ENCODE peak calls at places on chromosome 11, in eight cellular contexts. R is left ventricle myocardium inferior, U is GM23248, M is aorta, Q is cardiac muscle cell, L is psoas muscle, K is neural progenitor cell, X is tibial nerve. S is an unnamed sample. For H3K36me3, the result is how much of the 10 kb centered on the place peaks cover.

GRCh38 chr11:88552377-88553029 is 215.0 kb upstream of the CTSC start:
- DNase-seq in M (peak), L (peak), R (no peak), K (peak), X (no peak), U (peak), Q (peak), S (peak)

GRCh38 chr11:75325713-75326438 is 25.6 kb downstream of the ARRB1 start:
- DNase-seq in K (no peak), U (peak), R (peak), M (peak), L (peak), X (no peak), Q (no peak), S (no peak)

GRCh38 chr11:111634981-111635705 is 32.9 kb downstream of the SIK2 start:
- DNase-seq in Q (no peak), L (no peak), M (no peak), R (no peak), X (no peak), K (no peak), U (peak), S (no peak)

GRCh38 chr11:112174789-112175595 is at the start of gene BCO2:
- DNase-seq in L (peak), K (peak), U (peak), M (peak), Q (peak), R (peak), X (peak), S (peak)

GRCh38 chr11:117872420-117872961 is 4.0 kb downstream of the FXYD6 start:
- DNase-seq in L (no peak), M (no peak), Q (no peak), X (no peak), U (no peak), K (no peak), R (peak), S (no peak)

GRCh38 chr11:64710418-64711137 is 12.4 kb downstream of the NRXN2 start:
- DNase-seq in X (no peak), R (no peak), L (no peak), K (no peak), M (no peak), U (peak), Q (no peak), S (no peak)

GRCh38 chr11:119147604-119148333 is 1.1 kb upstream of the ABCG4 start:
- DNase-seq in U (no peak), M (no peak), Q (no peak), L (no peak), X (no peak), K (peak), R (no peak), S (no peak)

GRCh38 chr11:55714982-55715888 is 53.2 kb downstream of the OR4C6 start:
- DNase-seq in L (no peak), U (peak), Q (no peak), M (no peak), K (no peak), R (no peak), X (no peak), S (no peak)

GRCh38 chr11:330694-331314 is 10.1 kb upstream of the IFITM3 start:
- DNase-seq in M (no peak), X (no peak), L (no peak), Q (no peak), R (no peak), U (no peak), K (no peak), S (no peak)

GRCh38 chr11:107215006-107215405 is 196.7 kb upstream of the GUCY1A2 start:
- DNase-seq in L (no peak), K (no peak), X (no peak), Q (no peak), M (no peak), U (no peak), R (no peak), S (no peak)

GRCh38 chr11:64008283-64008931 is 22.2 kb downstream of the OTUB1 start:
- DNase-seq in L (no peak), M (no peak), Q (no peak), U (no peak), R (no peak), K (no peak), X (no peak), S (no peak)

GRCh38 chr11:129950319-129951034 is 52.2 kb downstream of the PRDM10 start:
- DNase-seq in R (peak), M (peak), K (peak), U (peak), Q (no peak), X (peak), L (peak), S (peak)

GRCh38 chr11:1463056-1463455 is 23.5 kb downstream of the MOB2 start:
- DNase-seq in Q (no peak), U (no peak), X (no peak), M (no peak), K (no peak), L (no peak), R (no peak), S (no peak)

GRCh38 chr11:72776844-72777754 is 16.7 kb downstream of the STARD10 start:
- DNase-seq in M (no peak), U (no peak), L (no peak), K (no peak), X (no peak), R (peak), Q (no peak), S (no peak)

GRCh38 chr11:130464289-130464812 is 15.9 kb downstream of the ADAMTS15 start:
- DNase-seq in K (no peak), Q (no peak), M (no peak), R (no peak), L (no peak), X (no peak), U (no peak), S (no peak)

GRCh38 chr11:117175781-117176180 is 2.8 kb upstream of the SIDT2 start:
- DNase-seq in M (no peak), X (no peak), U (peak), L (no peak), R (no peak), Q (no peak), K (no peak), S (no peak)

GRCh38 chr11:75555079-75555811 is 6.8 kb upstream of the SERPINH1 start:
- DNase-seq in R (no peak), L (no peak), K (no peak), U (no peak), X (no peak), Q (no peak), M (no peak), S (no peak)

GRCh38 chr11:120938255-120938654 is 85.6 kb upstream of the TBCEL start:
- DNase-seq in U (no peak), Q (no peak), M (no peak), K (no peak), X (no peak), L (no peak), R (no peak), S (no peak)

GRCh38 chr11:117315285-117316196 is 515 bp downstream of the BACE1 start:
- DNase-seq in L (peak), U (peak), R (no peak), K (no peak), M (no peak), X (no peak), Q (peak), S (no peak)

GRCh38 chr11:130636672-130637463 is 188.4 kb downstream of the ADAMTS15 start:
- DNase-seq in L (no peak), R (no peak), Q (no peak), K (no peak), M (no peak), U (peak), X (no peak), S (no peak)

GRCh38 chr11:48091426-48092102 is 111.2 kb downstream of the PTPRJ start:
- DNase-seq in X (no peak), R (no peak), L (no peak), K (no peak), Q (no peak), U (no peak), M (no peak), S (no peak)

GRCh38 chr11:6895010-6895409 is 2.7 kb upstream of the OR2D2 start:
- DNase-seq in L (no peak), K (no peak), X (no peak), R (no peak), U (no peak), M (no peak), Q (no peak), S (no peak)

GRCh38 chr11:79092791-79093313 is 348.0 kb downstream of the TENM4 start:
- DNase-seq in K (no peak), L (peak), Q (no peak), R (no peak), U (peak), X (peak), M (peak), S (peak)

GRCh38 chr11:110076388-110076965 is 16.7 kb upstream of the ZC3H12C start:
- DNase-seq in Q (no peak), L (no peak), U (peak), X (no peak), R (no peak), M (no peak), K (no peak), S (no peak)

GRCh38 chr11:4115128-4115527 is 20.5 kb downstream of the RRM1 start:
- DNase-seq in L (no peak), R (no peak), M (no peak), Q (no peak), U (no peak), K (no peak), X (no peak), S (no peak)
- H3K36me3 ChIP-seq in L (under half), R (half or more), M (under half), Q (under half), U (under half), K (under half), X (under half), S (under half)

DNA sequence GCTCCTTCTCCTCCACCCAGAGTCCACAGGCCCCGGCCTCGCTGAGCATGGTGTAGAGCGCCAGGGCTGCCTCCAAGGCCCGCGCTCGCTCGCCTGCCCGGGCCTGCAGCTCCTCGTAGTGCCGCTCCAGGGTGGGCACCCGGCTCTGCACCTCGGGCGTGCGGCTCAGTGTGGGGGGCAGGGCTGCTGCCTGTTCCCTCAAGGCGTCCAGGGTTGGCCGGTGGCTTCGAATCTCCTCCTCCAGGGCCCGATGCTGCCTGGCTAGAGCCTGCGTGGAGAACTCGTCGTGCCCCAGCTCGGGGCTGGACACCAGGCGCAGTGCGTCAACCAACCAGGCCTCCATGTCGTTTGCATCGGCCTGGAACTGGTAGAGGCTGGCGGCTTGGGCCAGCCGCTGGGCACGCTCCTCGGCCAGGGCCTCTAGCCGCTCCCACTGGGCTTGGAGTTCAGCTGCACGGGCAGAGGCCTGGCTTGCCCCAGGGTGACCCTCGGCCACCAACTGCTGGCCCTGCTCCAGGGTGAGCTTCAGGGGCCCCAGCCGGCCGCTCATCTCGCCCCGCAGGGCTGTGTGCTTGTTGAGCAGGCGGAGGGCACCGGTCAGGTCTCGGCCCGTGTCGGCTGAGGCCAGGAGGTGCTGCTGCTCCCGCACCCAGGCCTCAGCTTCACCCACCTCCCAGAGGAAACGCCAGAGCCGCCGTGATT is 24.2 kb downstream of the SPTBN2 start:
- DNase-seq in M (no peak), Q (no peak), X (no peak), L (no peak), R (no peak), U (no peak), K (no peak), S (no peak)
- H3K27ac ChIP-seq in M (no peak), Q (no peak), X (no peak), L (no peak), R (no peak), U (no peak), K (no peak), S (no peak)

GRCh38 chr11:66638177-66639065 is at the start of gene RBM4:
- DNase-seq in U (peak), M (peak), Q (peak), X (peak), L (peak), R (peak), K (peak), S (peak)

GRCh38 chr11:66639066-66639813 is 737 bp downstream of the RBM4 start:
- DNase-seq in M (no peak), L (no peak), R (no peak), K (no peak), Q (peak), X (peak), U (peak), S (no peak)

GRCh38 chr11:66641834-66642233 is 3.3 kb downstream of the RBM4 start:
- DNase-seq in M (no peak), Q (no peak), L (no peak), U (peak), X (no peak), R (no peak), K (no peak), S (peak)

GRCh38 chr11:66646875-66647274 is 8.4 kb downstream of the RBM4 start:
- DNase-seq in X (no peak), R (no peak), K (no peak), Q (no peak), U (no peak), L (no peak), M (no peak), S (no peak)

DNA sequence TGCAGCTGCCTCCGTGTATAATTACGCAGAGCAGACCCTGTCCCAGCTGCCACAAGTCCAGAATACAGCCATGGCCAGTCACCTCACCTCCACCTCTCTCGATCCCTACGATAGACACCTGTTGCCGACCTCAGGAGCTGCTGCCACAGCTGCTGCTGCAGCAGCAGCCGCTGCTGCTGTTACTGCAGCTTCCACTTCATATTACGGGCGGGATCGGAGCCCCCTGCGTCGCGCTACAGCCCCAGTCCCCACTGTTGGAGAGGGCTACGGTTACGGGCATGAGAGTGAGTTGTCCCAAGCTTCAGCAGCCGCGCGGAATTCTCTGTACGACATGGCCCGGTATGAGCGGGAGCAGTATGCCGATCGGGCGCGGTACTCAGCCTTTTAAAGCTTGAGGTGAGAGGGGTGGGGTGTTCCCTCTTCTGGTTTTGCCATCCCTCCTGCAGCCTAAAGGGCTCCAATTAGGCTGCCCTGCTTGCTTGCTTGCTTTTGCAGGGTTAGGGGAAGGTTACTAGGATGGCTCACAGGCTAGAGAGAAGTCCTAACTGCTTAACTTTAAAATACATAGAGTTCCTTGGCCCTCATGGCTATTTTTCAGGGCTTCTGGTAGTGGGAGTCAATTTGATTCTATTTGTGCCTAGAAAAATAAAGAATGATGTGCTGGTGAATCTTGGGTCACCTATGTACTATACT is 5.4 kb downstream of the RBM4 start:
- DNase-seq in Q (no peak), R (no peak), U (no peak), L (no peak), K (no peak), M (no peak), X (no peak), S (no peak)
- H3K36me3 ChIP-seq in Q (half or more), R (half or more), U (half or more), L (under half), K (under half), M (under half), X (under half), S (under half)

DNA sequence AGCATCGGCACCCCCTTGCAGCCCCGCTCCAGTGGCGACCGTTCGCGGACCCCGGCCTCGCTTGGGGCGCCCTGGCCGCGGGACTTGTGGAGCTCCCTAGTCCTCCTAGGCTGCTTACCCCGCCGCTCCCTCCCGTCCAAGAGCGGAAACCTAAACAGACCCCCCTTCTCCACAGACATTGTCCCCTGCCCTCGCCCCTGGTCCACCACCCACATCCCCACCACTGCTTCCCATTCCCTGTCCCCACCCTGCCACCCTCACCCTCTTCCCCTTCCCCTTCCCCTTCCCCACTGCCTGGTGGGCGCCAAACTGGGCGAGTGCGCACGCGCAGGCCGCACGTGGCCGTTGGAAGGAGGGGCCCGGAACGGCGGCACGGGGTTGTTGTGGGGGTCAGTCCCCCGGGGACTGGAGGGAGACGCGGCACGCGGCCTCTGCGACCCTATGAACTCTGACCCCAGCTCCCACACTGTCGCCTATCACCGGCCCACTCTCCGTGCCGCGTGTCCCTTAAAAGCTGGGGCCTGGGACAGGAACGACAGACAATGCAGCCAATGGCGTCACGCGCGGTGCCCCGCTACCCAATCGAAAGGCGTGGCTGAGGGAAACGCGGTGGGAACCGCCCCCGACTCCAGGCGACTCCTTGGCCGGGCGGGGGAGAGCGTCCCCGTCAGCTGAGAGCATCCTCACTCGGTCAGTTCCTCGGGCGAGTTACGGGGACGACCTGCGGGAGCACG is at the start of gene SNX32:
- DNase-seq in X (peak), R (peak), Q (peak), M (peak), K (peak), U (peak), L (peak), S (peak)
- H3K27ac ChIP-seq in X (no peak), R (peak), Q (no peak), M (no peak), K (no peak), U (no peak), L (no peak), S (no peak)

GRCh38 chr11:77851513-77851912 is 30.6 kb downstream of the AAMDC start:
- DNase-seq in X (no peak), R (no peak), Q (no peak), U (no peak), L (no peak), K (no peak), M (no peak), S (no peak)

GRCh38 chr11:77854838-77855237 is 33.9 kb downstream of the AAMDC start:
- DNase-seq in U (no peak), L (no peak), X (no peak), R (no peak), K (no peak), M (no peak), Q (no peak), S (no peak)
- H3K36me3 ChIP-seq in U (under half), L (under half), X (under half), R (half or more), K (under half), M (under half), Q (under half), S (under half)

GRCh38 chr11:14059491-14059890 is 97.0 kb downstream of the SPON1 start:
- DNase-seq in M (no peak), X (no peak), U (peak), Q (no peak), R (no peak), K (no peak), L (no peak), S (no peak)
- H3K27ac ChIP-seq in M (no peak), X (no peak), U (no peak), Q (no peak), R (no peak), K (no peak), L (no peak), S (no peak)

GRCh38 chr11:95081010-95081409 is 8.6 kb upstream of the ENDOD1 start:
- DNase-seq in M (no peak), Q (no peak), X (no peak), L (no peak), R (no peak), K (no peak), U (no peak), S (no peak)
- H3K36me3 ChIP-seq in M (under half), Q (under half), X (under half), L (under half), R (under half), K (under half), U (under half), S (under half)

S was measured in lung.